ENCODE peak calls at places on chromosomes 1 and 21, in six cellular contexts. N, L, M, H, A and R are unnamed samples.

GRCh38 chr1:86648255-86648654 is 56.1 kb upstream of the SH3GLB1 start:
- DNase-seq in L (peak; percentile 47), A (peak; percentile 95), H (peak; percentile 61), N (peak; percentile 62), M (peak; percentile 36), R (peak; percentile 66)

GRCh38 chr1:24283326-24284155 is 35.6 kb upstream of the GRHL3 start:
- DNase-seq in L (peak; percentile 91), A (peak; percentile 96), M (peak; percentile 70), N (peak; percentile 73), H (peak; percentile 73), R (peak; percentile 55)

GRCh38 chr1:25503551-25504426 is 39.6 kb upstream of the LDLRAP1 start:
- DNase-seq in H (no peak), M (no peak), L (no peak), N (no peak), A (peak; percentile 42), R (peak; percentile 29)

GRCh38 chr1:202140833-202141232 is 3.7 kb downstream of the ARL8A start:
- DNase-seq in M (no peak), H (no peak), L (no peak), N (no peak), A (no peak), R (no peak)

GRCh38 chr1:22711591-22712501 is 1.2 kb downstream of the EPHB2 start:
- DNase-seq in N (peak; percentile 35), L (peak; percentile 48), A (peak; percentile 27), M (no peak), H (peak; percentile 29), R (no peak)

GRCh38 chr1:2125375-2126211 is 69.0 kb downstream of the FAAP20 start:
- DNase-seq in H (no peak), A (no peak), M (no peak), N (no peak), L (no peak), R (no peak)

GRCh38 chr21:42263591-42264131 is 44.7 kb downstream of the ABCG1 start:
- DNase-seq in N (peak; percentile 69), M (no peak), A (peak; percentile 40), H (no peak), L (peak; percentile 18), R (no peak)

GRCh38 chr1:201882665-201883132 is 6.0 kb upstream of the SHISA4 start:
- DNase-seq in M (peak; percentile 60), N (peak; percentile 34), L (peak; percentile 72), H (peak; percentile 46), A (peak; percentile 97), R (peak; percentile 79)

GRCh38 chr1:179016694-179017382 is 8.9 kb upstream of the FAM20B start:
- DNase-seq in L (peak; percentile 94), H (peak; percentile 90), M (peak; percentile 83), A (peak; percentile 92), N (peak; percentile 89), R (peak; percentile 94)

GRCh38 chr1:50454911-50455310 is 31.7 kb upstream of the DMRTA2 start:
- DNase-seq in N (no peak), L (no peak), M (no peak), H (no peak), A (no peak), R (no peak)

GRCh38 chr21:45508607-45509565 is 33.4 kb downstream of the SLC19A1 start:
- DNase-seq in A (no peak), L (no peak), N (no peak), M (no peak), H (no peak), R (no peak)

GRCh38 chr1:36257375-36257767 is 33.1 kb downstream of the THRAP3 start:
- DNase-seq in N (no peak), A (peak; percentile 32), H (no peak), L (no peak), M (no peak), R (no peak)

GRCh38 chr1:26998319-26999300 is 5.1 kb downstream of the TRNP1 start:
- DNase-seq in H (no peak), L (peak; percentile 73), M (no peak), A (peak; percentile 86), N (peak; percentile 44), R (peak; percentile 68)

GRCh38 chr1:151720974-151721787 is at the start of gene RIIAD1:
- DNase-seq in A (no peak), M (no peak), H (peak; percentile 25), L (peak; percentile 8), N (peak; percentile 44), R (no peak)

GRCh38 chr1:15176898-15177665 is 23.5 kb downstream of the TMEM51 start:
- DNase-seq in M (no peak), N (no peak), L (no peak), H (no peak), A (no peak), R (no peak)

GRCh38 chr21:36723371-36723881 is 24.5 kb downstream of the SIM2 start:
- DNase-seq in H (no peak), M (no peak), A (no peak), L (no peak), N (no peak), R (no peak)

GRCh38 chr1:100265562-100265930 is 470 bp upstream of the RTCA start:
- DNase-seq in H (peak; percentile 69), M (peak; percentile 68), L (no peak), A (no peak), N (peak; percentile 59), R (no peak)

GRCh38 chr1:211334986-211335385 is 8.4 kb downstream of the TRAF5 start:
- DNase-seq in N (no peak), H (no peak), L (no peak), A (peak; percentile 36), M (no peak), R (no peak)

GRCh38 chr1:235648954-235649721 is 446 bp downstream of the GNG4 start:
- DNase-seq in A (peak; percentile 40), H (peak; percentile 71), M (peak; percentile 54), N (peak; percentile 65), L (peak; percentile 48), R (peak; percentile 83)

GRCh38 chr1:119367332-119368124 is 1.1 kb upstream of the HAO2 start:
- DNase-seq in M (no peak), A (peak; percentile 60), L (peak; percentile 70), H (peak; percentile 75), N (peak; percentile 64), R (peak; percentile 28)

DNA sequence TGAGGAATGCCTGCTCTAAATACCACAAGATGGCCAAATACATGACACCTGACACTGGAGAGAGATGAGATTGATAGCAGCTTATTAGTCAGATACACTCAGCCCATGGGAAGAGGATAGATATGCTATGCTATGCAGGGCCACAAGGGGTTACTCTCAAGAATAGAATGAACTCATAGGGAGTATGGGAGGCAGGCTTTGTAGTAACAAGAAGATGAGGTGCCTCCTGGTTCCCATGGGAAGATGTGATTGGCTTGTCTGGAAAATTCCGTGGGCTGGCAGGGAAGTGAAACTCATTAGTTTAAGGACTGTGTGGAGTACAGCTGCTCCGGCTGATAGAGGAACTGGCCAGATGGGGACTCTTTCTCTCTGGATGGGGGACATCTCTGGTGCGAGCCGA is 16.5 kb downstream of the CCDC30 start:
- DNase-seq in M (peak; percentile 55), L (no peak), H (peak; percentile 17), N (peak; percentile 11), A (peak; percentile 36), R (peak; percentile 6)
- TF ChIP-seq CTCF in M (peak; percentile 41), L (peak; percentile 4), H (peak; percentile 17), N (peak; percentile 7), A (no peak), R (peak; percentile 11)

DNA sequence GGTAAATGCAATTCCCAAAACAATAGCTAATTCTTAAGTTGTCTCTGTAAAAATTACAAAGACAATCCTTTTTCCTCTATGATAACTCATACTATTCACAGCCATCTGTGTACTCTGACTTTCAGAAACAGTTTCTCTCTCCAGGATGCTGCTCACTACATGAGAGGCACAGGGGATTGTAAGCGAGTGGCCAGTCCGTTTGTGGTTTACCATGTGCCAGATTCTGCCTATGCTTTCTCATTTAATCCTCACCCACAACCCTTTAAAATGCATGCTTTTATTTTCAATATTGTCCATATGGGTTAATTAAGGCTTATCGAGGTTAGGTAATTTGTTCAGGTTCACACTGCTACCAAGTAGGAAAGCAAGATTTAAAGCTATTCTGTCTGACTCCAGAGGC is 23.0 kb downstream of the RGS1 start:
- DNase-seq in N (no peak), A (no peak), H (no peak), L (no peak), M (no peak), R (no peak)
- TF ChIP-seq CTCF in N (no peak), A (no peak), H (no peak), L (no peak), M (no peak), R (no peak)

DNA sequence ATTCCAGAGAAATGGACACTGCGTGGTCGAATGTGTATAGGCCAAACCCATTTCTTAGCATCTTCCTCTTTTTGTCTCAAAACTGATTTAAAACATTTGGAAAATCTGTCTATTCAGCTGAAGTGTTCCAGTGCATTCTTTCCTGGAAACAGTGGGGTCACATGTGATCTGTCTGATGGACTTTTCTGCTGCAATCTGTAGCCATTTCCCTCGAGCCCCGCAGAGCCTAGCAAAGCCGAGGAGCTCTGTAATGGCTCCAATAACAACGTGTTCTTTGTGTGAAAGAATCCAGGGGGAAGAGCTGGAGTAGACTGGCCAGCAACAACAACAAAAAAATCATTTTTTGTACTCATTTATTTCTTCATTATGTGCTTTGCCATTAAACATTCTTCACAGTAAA is 329.3 kb downstream of the BARHL2 start:
- DNase-seq in L (peak; percentile 52), A (no peak), N (peak; percentile 40), M (no peak), H (peak; percentile 6), R (no peak)
- TF ChIP-seq CTCF in L (no peak), A (no peak), N (no peak), M (no peak), H (no peak), R (no peak)

DNA sequence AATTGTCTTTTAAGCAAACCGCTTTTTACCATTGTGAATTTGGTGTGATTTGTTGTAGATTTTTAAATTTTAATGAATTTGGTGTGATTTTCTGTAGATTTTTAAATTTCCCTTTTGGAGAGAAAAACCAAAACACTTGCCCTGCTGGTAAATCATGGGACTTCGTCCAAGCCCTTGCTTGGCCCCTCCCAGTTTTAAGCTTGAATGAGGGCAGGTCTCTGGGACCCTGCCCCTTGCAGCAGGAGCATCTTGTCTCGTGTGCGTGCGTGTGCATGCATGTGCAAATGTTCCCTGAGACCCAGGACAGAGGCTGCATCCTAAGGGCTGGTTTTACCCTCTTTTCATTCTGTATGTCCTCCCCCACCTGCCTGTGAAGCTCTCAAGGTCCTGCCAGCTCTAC is 248.6 kb downstream of the GREM2 start:
- DNase-seq in A (no peak), L (no peak), H (no peak), M (no peak), N (no peak), R (no peak)
- TF ChIP-seq CTCF in A (no peak), L (no peak), H (no peak), M (no peak), N (no peak), R (no peak)

GRCh38 chr1:161787355-161787754 is 21.2 kb downstream of the ATF6 start:
- DNase-seq in L (no peak), A (no peak), H (no peak), M (no peak), N (no peak), R (no peak)
- TF ChIP-seq CTCF in L (no peak), A (no peak), H (peak; percentile 36), M (peak; percentile 55), N (no peak), R (peak; percentile 18)